ENCODE peak calls at places on chromosomes 4 and X, in six cellular contexts. S is NCI-H1694 treated with DMSO at 0.1 percent for 48 hours, X is nephron progenitor cell, U is LoVo, H is retina, T is NB4. L is an unnamed sample.

GRCh38 chr4:43682551-43682950 is 766.1 kb downstream of the KCTD8 start:
- DNase-seq in S (no peak), X (no peak), U (no peak), H (no peak), T (no peak), L (no peak)

GRCh38 chr4:4443821-4444220 is 56.9 kb downstream of the NSG1 start:
- DNase-seq in S (no peak), X (no peak), U (peak), H (no peak), T (no peak), L (no peak)

GRCh38 chrX:14064632-14065432 is 35.1 kb upstream of the GEMIN8 start:
- DNase-seq in S (no peak), X (no peak), U (peak), H (no peak), T (peak), L (no peak)

GRCh38 chr4:41365726-41366125 is 109.0 kb downstream of the UCHL1 start:
- DNase-seq in S (no peak), X (no peak), U (no peak), H (no peak), T (no peak), L (no peak)

GRCh38 chr4:33930497-33930896 is 2313.8 kb downstream of the ARAP2 start:
- DNase-seq in S (no peak), X (no peak), U (no peak), H (no peak), T (no peak), L (no peak)

GRCh38 chr4:118941149-118941548 is 52.5 kb downstream of the SYNPO2 start:
- DNase-seq in S (no peak), X (no peak), U (no peak), H (no peak), T (peak), L (no peak)

GRCh38 chrX:134431894-134432293 is 28.1 kb upstream of the HPRT1 start:
- DNase-seq in S (no peak), X (no peak), U (no peak), H (no peak), T (peak), L (no peak)

GRCh38 chrX:12910851-12911461 is 4.5 kb downstream of the TLR8 start:
- DNase-seq in S (no peak), X (no peak), U (no peak), H (no peak), T (no peak), L (no peak)

GRCh38 chr4:100022792-100023222 is 72.7 kb upstream of the H2AZ1 start:
- DNase-seq in S (no peak), X (no peak), U (no peak), H (no peak), T (no peak), L (no peak)

GRCh38 chr4:66653937-66654336 is 891.4 kb downstream of the CENPC start:
- DNase-seq in S (no peak), X (no peak), U (no peak), H (no peak), T (no peak), L (no peak)

GRCh38 chr4:182188622-182189021 is 54.6 kb upstream of the TENM3 start:
- DNase-seq in S (no peak), X (no peak), U (peak), H (no peak), T (no peak), L (no peak)

GRCh38 chr4:13524504-13525243 is 19.6 kb downstream of the NKX3-2 start:
- DNase-seq in S (no peak), X (no peak), U (no peak), H (peak), T (no peak), L (peak)

GRCh38 chr4:144591401-144591800 is 54.6 kb upstream of the HHIP start:
- DNase-seq in S (no peak), X (no peak), U (peak), H (no peak), T (no peak), L (no peak)